ENCODE peak calls at places on chromosomes 11 and 22, in nine cellular contexts. N is SK-N-SH, W is lower leg skin, P is Peyer's patch, H is psoas muscle, F is choroid plexus epithelial cell, G is AG04450, R is left ventricle myocardium inferior, Z is AG09309. K is an unnamed sample.

GRCh38 chr11:28517621-28518020 is 409.4 kb downstream of the METTL15 start:
- DNase-seq in P (no peak), H (no peak), N (no peak), W (no peak), G (no peak), F (no peak), R (no peak), Z (no peak), K (no peak)

GRCh38 chr11:123478352-123478986 is 48.4 kb downstream of the GRAMD1B start:
- DNase-seq in W (peak), Z (no peak), G (peak), P (peak), N (peak), F (peak), R (no peak), H (peak), K (no peak)

GRCh38 chr11:1939006-1939626 is 8.0 kb upstream of the MRPL23 start:
- DNase-seq in W (no peak), F (no peak), R (no peak), G (no peak), H (peak), Z (no peak), N (peak), P (peak), K (no peak)

GRCh38 chr22:49079027-49079725 is 748.5 kb downstream of the BRD1 start:
- DNase-seq in Z (no peak), F (no peak), P (no peak), W (no peak), H (peak), G (no peak), R (no peak), N (no peak), K (no peak)

GRCh38 chr11:20489948-20490347 is 102.4 kb downstream of the PRMT3 start:
- DNase-seq in F (no peak), P (no peak), H (no peak), N (no peak), R (no peak), Z (no peak), G (no peak), W (no peak), K (no peak)

GRCh38 chr11:107991868-107992414 is 16.8 kb upstream of the CUL5 start:
- DNase-seq in F (no peak), H (no peak), Z (no peak), P (no peak), G (no peak), W (no peak), N (no peak), R (no peak), K (no peak)

GRCh38 chr22:28768701-28769393 is 3.6 kb upstream of the CCDC117 start:
- DNase-seq in N (no peak), H (no peak), W (no peak), G (no peak), F (no peak), P (no peak), R (no peak), Z (no peak), K (no peak)

GRCh38 chr11:85965202-85965601 is 103.7 kb downstream of the PICALM start:
- DNase-seq in R (no peak), F (no peak), H (no peak), G (peak), N (no peak), W (no peak), Z (no peak), P (no peak), K (no peak)

GRCh38 chr11:119380160-119380815 is 1.2 kb downstream of the USP2 start:
- DNase-seq in F (no peak), G (no peak), R (no peak), Z (no peak), W (peak), P (no peak), N (peak), H (peak), K (no peak)
- H3K4me3 ChIP-seq in F (no peak), G (no peak), R (peak), Z (no peak), W (no peak), P (no peak), N (no peak), H (peak), K (no peak)

GRCh38 chr22:43136255-43136654 is 6.9 kb downstream of the MCAT start:
- DNase-seq in G (no peak), H (no peak), Z (no peak), R (peak), N (peak), W (no peak), F (peak), P (peak), K (peak)
- TF ChIP-seq CTCF in G (peak), H (peak), Z (peak), R (peak), N (peak), W (no peak), F (peak), P (peak), K (peak)

GRCh38 chr11:73317803-73318202 is 9.7 kb downstream of the ARHGEF17 start:
- DNase-seq in H (peak), R (no peak), Z (no peak), W (no peak), N (no peak), G (no peak), P (no peak), F (peak), K (no peak)
- H3K4me3 ChIP-seq in H (no peak), R (peak), Z (no peak), W (no peak), N (no peak), G (no peak), P (no peak), F (no peak), K (no peak)

GRCh38 chr11:93169950-93170561 is 27.7 kb downstream of the SLC36A4 start:
- DNase-seq in G (peak), F (peak), R (no peak), H (no peak), P (no peak), Z (no peak), W (no peak), N (peak), K (no peak)
- TF ChIP-seq CTCF in G (peak), F (peak), R (peak), H (peak), P (no peak), Z (peak), W (no peak), N (peak), K (no peak)

DNA sequence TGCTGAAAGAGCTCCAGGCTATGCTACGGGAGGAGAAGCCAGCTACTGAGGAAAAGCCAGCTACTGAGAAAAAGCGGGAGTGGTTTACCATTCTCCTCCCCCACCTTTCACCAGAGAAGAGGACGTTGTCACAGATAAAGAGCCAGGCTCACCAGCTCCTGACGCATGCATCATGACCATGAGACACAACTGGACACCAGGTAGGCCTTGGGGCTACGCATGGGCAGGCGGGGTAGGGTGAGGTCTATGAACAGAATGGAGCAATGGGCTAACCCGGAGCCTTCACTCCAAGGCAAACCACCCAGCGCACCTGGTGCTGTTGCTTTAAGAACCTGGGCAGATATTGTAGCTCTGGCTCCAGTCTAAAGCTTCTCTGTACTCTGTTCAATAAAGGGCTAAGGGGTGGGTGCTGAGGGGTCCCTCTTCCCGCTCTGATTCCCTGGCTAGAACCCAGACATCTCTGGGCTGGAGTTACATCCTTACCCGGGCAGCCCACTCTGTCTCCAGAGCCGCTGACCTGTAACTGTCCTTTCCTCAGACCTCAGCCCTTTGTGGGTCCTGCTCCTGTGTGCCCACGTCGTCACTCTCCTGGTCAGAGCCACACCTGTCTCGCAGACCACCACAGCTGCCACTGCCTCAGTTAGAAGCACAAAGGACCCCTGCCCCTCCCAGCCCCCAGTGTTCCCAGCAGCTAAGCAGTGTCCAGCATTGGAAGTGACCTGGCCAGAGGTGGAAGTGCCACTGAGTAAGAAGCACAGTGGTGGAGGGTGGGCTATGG is 1.3 kb downstream of the IL18BP start:
- DNase-seq in G (no peak), N (no peak), W (no peak), P (no peak), F (no peak), H (no peak), R (no peak), Z (no peak), K (no peak)
- H3K4me3 ChIP-seq in G (no peak), N (no peak), W (no peak), P (no peak), F (no peak), H (peak), R (peak), Z (peak), K (no peak)

DNA sequence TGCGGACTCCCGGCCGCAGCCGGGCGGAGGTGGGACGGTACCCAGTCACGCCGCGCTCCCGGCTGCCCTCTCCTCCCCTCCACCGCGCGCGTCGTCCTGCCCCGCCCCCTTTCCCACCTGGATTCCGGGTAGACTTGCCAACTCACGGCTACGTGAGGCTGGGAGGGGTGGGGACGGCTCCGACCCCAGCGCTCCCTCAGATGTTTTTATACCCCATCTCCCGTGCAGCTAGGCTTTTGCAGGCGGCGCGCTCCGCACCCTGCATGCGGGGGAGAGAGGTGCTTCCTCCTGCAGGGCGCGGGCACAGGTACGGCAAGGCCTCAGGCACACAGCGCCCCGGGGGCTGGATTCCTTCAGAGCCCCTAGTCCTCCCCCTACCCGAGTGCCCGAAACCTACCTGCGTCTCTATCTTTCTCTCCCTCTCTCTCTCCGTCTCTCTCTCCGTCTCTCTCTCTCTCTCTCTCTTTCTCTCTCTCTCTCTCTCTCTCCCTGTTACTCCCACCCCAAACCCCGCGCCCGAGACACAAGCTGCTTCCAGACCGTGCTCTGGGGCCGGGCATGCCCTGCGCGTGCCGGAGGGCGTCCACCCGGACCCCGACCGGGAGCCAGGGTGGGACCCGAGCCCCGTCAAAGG is 1.9 kb downstream of the PDGFB start:
- DNase-seq in H (no peak), G (no peak), N (no peak), W (no peak), P (no peak), R (no peak), Z (no peak), F (no peak), K (no peak)
- TF ChIP-seq CTCF in H (no peak), G (no peak), N (no peak), W (no peak), P (no peak), R (no peak), Z (no peak), F (no peak), K (no peak)

GRCh38 chr22:40499187-40499753 is 128.9 kb downstream of the SGSM3 start:
- DNase-seq in G (peak), F (peak), Z (peak), N (peak), P (no peak), R (no peak), W (no peak), H (no peak), K (no peak)

GRCh38 chr22:40504285-40505249 is 132.0 kb downstream of the MRTFA start:
- DNase-seq in R (no peak), W (no peak), P (no peak), G (no peak), H (no peak), Z (no peak), F (no peak), N (no peak), K (no peak)

GRCh38 chr22:40502919-40503318 is 132.5 kb downstream of the SGSM3 start:
- DNase-seq in Z (no peak), H (no peak), G (no peak), N (no peak), P (no peak), R (no peak), F (no peak), W (no peak), K (no peak)

DNA sequence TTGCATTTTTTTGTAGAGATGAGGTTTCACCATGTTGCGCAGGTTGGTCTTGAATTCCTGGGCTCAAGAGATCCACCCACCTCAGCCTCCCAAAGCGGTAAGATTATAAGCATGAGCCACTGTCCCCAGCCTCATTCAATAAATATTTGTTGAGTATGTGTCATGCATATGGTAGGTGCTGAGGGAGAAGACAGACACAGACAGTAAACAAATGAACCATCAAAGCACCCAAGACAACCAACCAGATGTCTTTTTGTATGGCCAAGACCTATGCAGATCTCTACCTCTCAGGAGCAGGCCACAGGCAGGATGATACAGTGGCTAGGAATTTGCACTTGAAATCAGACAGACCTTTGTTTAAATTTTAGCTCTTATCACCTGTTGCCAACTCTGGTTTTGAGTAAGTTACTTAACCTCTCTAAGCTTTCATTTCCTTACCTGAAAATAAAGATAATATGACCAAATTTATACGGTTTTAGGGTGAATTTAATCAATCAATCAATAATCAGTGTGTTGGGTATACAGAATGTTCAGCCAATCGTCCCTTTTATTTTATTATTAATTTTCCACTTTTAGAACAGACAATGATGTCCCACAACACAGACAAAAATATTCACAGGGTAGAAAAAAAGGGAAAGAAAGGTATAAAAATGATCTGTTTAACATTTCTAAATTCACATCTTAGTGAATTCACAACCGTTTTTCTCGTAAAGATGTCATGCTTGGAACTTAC is 128.2 kb downstream of the SGSM3 start:
- DNase-seq in Z (peak), H (no peak), W (no peak), G (peak), P (no peak), F (peak), N (no peak), R (no peak), K (no peak)
- H3K4me3 ChIP-seq in Z (no peak), H (no peak), W (no peak), G (peak), P (no peak), F (no peak), N (no peak), R (no peak), K (no peak)